ENCODE peak calls at places on chromosomes 3 and 15, in six cellular contexts. Q is GM12878, M is H1, Z is GM12891, H is K562, G is HepG2. V is an unnamed sample.

GRCh38 chr3:102038477-102039142 is 189.3 kb downstream of the NFKBIZ start:
- DNase-seq in G (no peak), Q (peak; percentile 94), M (no peak), Z (no peak), H (no peak), V (no peak)

GRCh38 chr3:181948286-181948685 is 236.6 kb downstream of the SOX2 start:
- DNase-seq in G (no peak), H (no peak), Q (no peak), M (no peak), Z (no peak), V (no peak)

GRCh38 chr15:49101536-49101935 is 53.9 kb downstream of the COPS2 start:
- DNase-seq in G (no peak), H (no peak), Z (no peak), Q (no peak), M (no peak), V (no peak)

GRCh38 chr3:95815828-95816227 is 998.6 kb upstream of the EPHA6 start:
- DNase-seq in Z (no peak), G (no peak), H (no peak), Q (no peak), M (no peak), V (no peak)

GRCh38 chr3:155031191-155031590 is 48.9 kb upstream of the MME start:
- DNase-seq in H (no peak), Q (no peak), Z (no peak), G (no peak), M (no peak), V (no peak)

GRCh38 chr3:46979958-46980497 is 562 bp downstream of the NBEAL2 start:
- DNase-seq in M (no peak), G (no peak), Z (no peak), H (no peak), Q (no peak), V (no peak)

GRCh38 chr3:17478673-17479072 is 263.8 kb downstream of the TBC1D5 start:
- DNase-seq in Z (no peak), M (no peak), G (peak; percentile 9), H (no peak), Q (no peak), V (no peak)

GRCh38 chr15:80106051-80106450 is 46.6 kb downstream of the ZFAND6 start:
- DNase-seq in Q (no peak), H (no peak), M (no peak), Z (no peak), G (no peak), V (no peak)

GRCh38 chr3:171951597-171951996 is 87.8 kb upstream of the FNDC3B start:
- DNase-seq in M (no peak), H (no peak), Q (no peak), G (no peak), Z (no peak), V (no peak)

GRCh38 chr3:58962816-58963215 is 87.0 kb downstream of the CFAP20DC start:
- DNase-seq in Q (no peak), H (no peak), Z (no peak), G (no peak), M (no peak), V (no peak)

GRCh38 chr3:81308296-81308695 is 453.1 kb downstream of the GBE1 start:
- DNase-seq in Z (no peak), G (no peak), M (no peak), H (no peak), Q (no peak), V (no peak)

GRCh38 chr3:17238029-17238428 is 353.3 kb downstream of the PLCL2 start:
- DNase-seq in H (no peak), Z (no peak), M (no peak), Q (no peak), G (no peak), V (no peak)

GRCh38 chr3:185746470-185746869 is 78.4 kb downstream of the IGF2BP2 start:
- DNase-seq in M (no peak), G (no peak), Q (no peak), H (no peak), Z (no peak), V (no peak)

GRCh38 chr3:14911651-14912050 is 35.7 kb upstream of the NR2C2 start:
- DNase-seq in Z (no peak), M (no peak), H (no peak), Q (no peak), G (no peak), V (no peak)

GRCh38 chr3:195892355-195893120 is 15.8 kb downstream of the TNK2 start:
- DNase-seq in Z (no peak), G (peak; percentile 45), M (no peak), Q (no peak), H (no peak), V (no peak)

GRCh38 chr3:10547841-10548783 is 42.7 kb upstream of the ATP2B2 start:
- DNase-seq in M (no peak), G (no peak), H (no peak), Q (no peak), Z (no peak), V (no peak)

GRCh38 chr3:50008931-50009330 is 69.0 kb downstream of the RBM6 start:
- DNase-seq in Q (no peak), M (no peak), Z (no peak), H (no peak), G (no peak), V (no peak)

GRCh38 chr15:69919816-69920215 is 177.9 kb downstream of the TLE3 start:
- DNase-seq in Z (no peak), Q (no peak), M (no peak), H (no peak), G (no peak), V (no peak)

GRCh38 chr3:139127101-139127500 is 82.4 kb upstream of the PRR23C start:
- DNase-seq in Z (no peak), H (no peak), G (no peak), Q (no peak), M (no peak), V (no peak)

GRCh38 chr15:77642793-77643430 is 10.2 kb upstream of the LINGO1 start:
- DNase-seq in Q (no peak), Z (no peak), G (peak; percentile 9), H (no peak), M (no peak), V (no peak)

GRCh38 chr3:135041586-135041985 is 246.5 kb downstream of the EPHB1 start:
- DNase-seq in Z (no peak), M (no peak), G (no peak), H (no peak), Q (no peak), V (no peak)

GRCh38 chr3:157786216-157786615 is 283.0 kb upstream of the VEPH1 start:
- DNase-seq in M (no peak), Z (no peak), G (no peak), Q (no peak), H (no peak), V (no peak)

GRCh38 chr3:172040976-172041963 is 1.9 kb downstream of the FNDC3B start:
- DNase-seq in Z (no peak), H (no peak), M (no peak), G (no peak), Q (no peak), V (no peak)

GRCh38 chr15:78103406-78104118 is 11.2 kb downstream of the SH2D7 start:
- DNase-seq in H (no peak), Z (peak; percentile 79), M (no peak), Q (peak; percentile 67), G (no peak), V (peak; percentile 69)

GRCh38 chr3:143442761-143443477 is 323.3 kb downstream of the CHST2 start:
- DNase-seq in Q (no peak), G (no peak), H (no peak), M (no peak), Z (no peak), V (no peak)

GRCh38 chr3:80190051-80190450 is 422.3 kb upstream of the ROBO1 start:
- DNase-seq in G (no peak), Z (no peak), Q (no peak), H (no peak), M (no peak), V (no peak)

GRCh38 chr3:46334911-46335478 is 18.9 kb upstream of the CCR2 start:
- DNase-seq in Q (no peak), H (no peak), Z (no peak), M (no peak), G (no peak), V (no peak)

GRCh38 chr3:194166682-194167479 is 30.9 kb downstream of the HES1 start:
- DNase-seq in M (no peak), H (peak; percentile 20), Z (no peak), Q (no peak), G (no peak), V (no peak)

GRCh38 chr3:185649414-185649813 is 63.3 kb downstream of the SENP2 start:
- DNase-seq in M (no peak), H (no peak), Q (no peak), Z (no peak), G (no peak), V (no peak)

GRCh38 chr15:67199391-67199790 is 55.1 kb downstream of the AAGAB start:
- DNase-seq in M (no peak), Q (no peak), H (no peak), G (no peak), Z (no peak), V (no peak)

GRCh38 chr3:58082047-58082446 is 73.8 kb downstream of the FLNB start:
- DNase-seq in Q (no peak), Z (no peak), M (no peak), G (no peak), H (peak; percentile 36), V (no peak)

GRCh38 chr15:40040293-40040635 is 1.3 kb upstream of the SRP14 start:
- DNase-seq in M (no peak), G (no peak), Q (no peak), H (no peak), Z (no peak), V (no peak)

DNA sequence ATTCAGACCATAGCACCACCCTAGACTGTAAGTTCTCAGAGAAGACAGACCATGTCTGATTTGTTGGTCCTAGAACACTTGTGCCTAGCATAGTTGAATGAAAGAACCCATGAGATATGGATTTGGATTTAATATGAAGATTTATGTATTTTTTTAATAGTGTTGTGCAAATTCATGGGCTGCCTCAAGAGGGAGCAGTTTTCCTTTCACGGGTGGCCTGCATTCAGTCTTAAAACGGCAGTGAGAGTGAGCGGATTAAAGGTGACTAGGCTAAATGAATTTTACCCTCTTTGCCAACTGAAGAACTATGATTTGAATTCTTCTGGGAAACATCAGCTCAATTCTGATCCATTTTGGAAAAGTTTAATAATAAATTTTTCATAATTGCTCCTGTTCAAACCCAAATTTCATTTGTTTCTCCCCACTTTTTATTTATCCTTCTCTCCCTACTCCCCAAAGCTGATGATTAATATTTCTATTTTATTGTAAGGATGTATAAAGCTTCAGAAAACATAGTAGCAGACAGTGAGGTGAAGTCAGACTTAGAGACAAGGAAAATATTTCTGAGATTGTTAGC is 67.3 kb downstream of the MORC1 start:
- DNase-seq in Z (no peak), Q (no peak), H (peak; percentile 6), M (peak; percentile 2), G (peak; percentile 3), V (peak; percentile 5)
- TF ChIP-seq TAF1 in Z (no peak), Q (no peak), H (no peak), M (no peak), G (no peak), V (no peak)

GRCh38 chr3:167437428-167438139 is 36.3 kb downstream of the SERPINI2 start:
- DNase-seq in G (no peak), M (no peak), Q (no peak), Z (no peak), H (no peak), V (no peak)
- TF ChIP-seq POLR2AphosphoS5 in G (no peak), M (no peak), Q (no peak), Z (no peak), H (no peak), V (no peak)

GRCh38 chr3:5677560-5677959 is 490.1 kb downstream of the EDEM1 start:
- DNase-seq in Z (no peak), Q (no peak), H (no peak), G (no peak), M (no peak), V (no peak)
- TF ChIP-seq POLR2A in Z (no peak), Q (no peak), H (no peak), G (no peak), M (no peak), V (no peak)

GRCh38 chr15:57720861-57721260 is 14.3 kb downstream of the POLR2M start:
- DNase-seq in Z (no peak), G (no peak), Q (no peak), H (no peak), M (no peak), V (no peak)
- TF ChIP-seq TAF1 in Z (no peak), G (no peak), Q (no peak), H (no peak), M (no peak), V (no peak)

V was measured in GM12892.